ENCODE peak calls at places on chromosomes 11 and 22, in four cellular contexts. S is stimulated activated naive CD4-positive, alpha-beta T cell; C is T-cell; N is AG10803. J is an unnamed sample.

GRCh38 chr11:33633251-33634003 is 67.2 kb downstream of the C11orf91 start:
- DNase-seq in C (no peak), N (peak; percentile 70), S (no peak), J (peak; percentile 95)

GRCh38 chr11:132886335-132886734 is 646.0 kb downstream of the OPCML start:
- DNase-seq in N (peak; percentile 54), S (no peak), C (no peak), J (peak; percentile 91)

GRCh38 chr22:36734171-36735058 is 30.9 kb upstream of the CACNG2 start:
- DNase-seq in S (no peak), C (no peak), N (peak; percentile 58), J (peak; percentile 15)

GRCh38 chr11:13761250-13761649 is 92.8 kb downstream of the FAR1 start:
- DNase-seq in S (no peak), C (no peak), N (peak; percentile 41), J (peak; percentile 27)

GRCh38 chr22:33851240-33851639 is 69.0 kb downstream of the LARGE1 start:
- DNase-seq in N (peak; percentile 42), S (no peak), C (no peak), J (no peak)

GRCh38 chr11:126861796-126862195 is 138.8 kb downstream of the KIRREL3 start:
- DNase-seq in N (no peak), S (no peak), C (no peak), J (no peak)

GRCh38 chr22:39518996-39519680 is 1.2 kb upstream of the ATF4 start:
- DNase-seq in N (no peak), S (no peak), C (no peak), J (no peak)

GRCh38 chr11:86632499-86633269 is 39.7 kb downstream of the ME3 start:
- DNase-seq in S (no peak), N (peak; percentile 98), C (no peak), J (peak; percentile 100)

GRCh38 chr11:13140873-13141655 is 131.9 kb downstream of the RASSF10 start:
- DNase-seq in N (no peak), S (no peak), C (no peak), J (no peak)

GRCh38 chr11:127632971-127633680 is 632.6 kb upstream of the KIRREL3 start:
- DNase-seq in S (no peak), C (no peak), N (peak; percentile 18), J (peak; percentile 11)

GRCh38 chr11:2472428-2473186 is 27.8 kb downstream of the KCNQ1 start:
- DNase-seq in N (no peak), S (no peak), C (no peak), J (no peak)

GRCh38 chr11:802693-803466 is 2.2 kb downstream of the PIDD1 start:
- DNase-seq in S (no peak), C (no peak), N (no peak), J (no peak)

GRCh38 chr11:116800610-116801009 is 8.9 kb upstream of the APOA5 start:
- DNase-seq in C (no peak), S (no peak), N (no peak), J (no peak)